ENCODE peak calls at places on chromosomes 12 and 14, in seven cellular contexts. One of them, this sample, is unnamed.
A peak's percentile ranks its signal among the peaks of the same experiment; 100 is the strongest.

GRCh38 chr14:69475194-69475818 is 9.2 kb upstream of the PLEKHD1 start:
- DNase-seq in small intestine: peak; percentile 16
- DNase-seq in psoas muscle: no peak
- DNase-seq in left lung: no peak
- DNase-seq in heart left ventricle: no peak
- DNase-seq in uterus: no peak
- DNase-seq in gastrocnemius medialis: no peak
- DNase-seq in this sample: no peak

GRCh38 chr12:65941388-65941787 is 117.1 kb downstream of the HMGA2 start:
- DNase-seq in uterus: no peak
- DNase-seq in gastrocnemius medialis: no peak
- DNase-seq in psoas muscle: no peak
- DNase-seq in heart left ventricle: no peak
- DNase-seq in left lung: no peak
- DNase-seq in small intestine: no peak
- DNase-seq in this sample: no peak

GRCh38 chr12:885701-886100 is 63.8 kb downstream of the RAD52 start:
- DNase-seq in psoas muscle: no peak
- DNase-seq in small intestine: no peak
- DNase-seq in uterus: no peak
- DNase-seq in heart left ventricle: no peak
- DNase-seq in gastrocnemius medialis: no peak
- DNase-seq in left lung: no peak
- DNase-seq in this sample: no peak

GRCh38 chr14:67276131-67276530 is 34.9 kb downstream of the PALS1 start:
- DNase-seq in heart left ventricle: no peak
- DNase-seq in gastrocnemius medialis: no peak
- DNase-seq in psoas muscle: no peak
- DNase-seq in left lung: no peak
- DNase-seq in small intestine: no peak
- DNase-seq in uterus: no peak
- DNase-seq in this sample: no peak

GRCh38 chr14:61527325-61528100 is 167.8 kb upstream of the HIF1A start:
- DNase-seq in psoas muscle: no peak
- DNase-seq in left lung: no peak
- DNase-seq in heart left ventricle: no peak
- DNase-seq in small intestine: no peak
- DNase-seq in uterus: no peak
- DNase-seq in gastrocnemius medialis: no peak
- DNase-seq in this sample: peak; percentile 67

GRCh38 chr12:126915309-126915708 is 1351.7 kb upstream of the TMEM132C start:
- DNase-seq in small intestine: no peak
- DNase-seq in uterus: no peak
- DNase-seq in gastrocnemius medialis: no peak
- DNase-seq in heart left ventricle: no peak
- DNase-seq in psoas muscle: no peak
- DNase-seq in left lung: no peak
- DNase-seq in this sample: no peak

GRCh38 chr12:128652136-128652751 is 171.5 kb downstream of the SLC15A4 start:
- DNase-seq in psoas muscle: no peak
- DNase-seq in left lung: no peak
- DNase-seq in small intestine: no peak
- DNase-seq in heart left ventricle: no peak
- DNase-seq in gastrocnemius medialis: no peak
- DNase-seq in uterus: no peak
- DNase-seq in this sample: no peak

GRCh38 chr12:58703911-58704310 is 216.4 kb downstream of the LRIG3 start:
- DNase-seq in left lung: no peak
- DNase-seq in psoas muscle: no peak
- DNase-seq in uterus: no peak
- DNase-seq in gastrocnemius medialis: no peak
- DNase-seq in heart left ventricle: no peak
- DNase-seq in small intestine: no peak
- DNase-seq in this sample: no peak

GRCh38 chr12:107288414-107289125 is 195.2 kb upstream of the CRY1 start:
- DNase-seq in left lung: no peak
- DNase-seq in small intestine: no peak
- DNase-seq in psoas muscle: no peak
- DNase-seq in heart left ventricle: no peak
- DNase-seq in gastrocnemius medialis: no peak
- DNase-seq in uterus: no peak
- DNase-seq in this sample: no peak

GRCh38 chr12:79021021-79021420 is 156.4 kb downstream of the SYT1 start:
- DNase-seq in uterus: no peak
- DNase-seq in left lung: no peak
- DNase-seq in gastrocnemius medialis: no peak
- DNase-seq in small intestine: no peak
- DNase-seq in heart left ventricle: no peak
- DNase-seq in psoas muscle: no peak
- DNase-seq in this sample: no peak

GRCh38 chr12:109331546-109331945 is 16.2 kb upstream of the MYO1H start:
- DNase-seq in heart left ventricle: no peak
- DNase-seq in gastrocnemius medialis: no peak
- DNase-seq in psoas muscle: no peak
- DNase-seq in uterus: no peak
- DNase-seq in small intestine: no peak
- DNase-seq in left lung: no peak
- DNase-seq in this sample: no peak

GRCh38 chr12:56158926-56159461 is 835 bp downstream of the MYL6 start:
- DNase-seq in uterus: peak; percentile 88
- DNase-seq in psoas muscle: peak; percentile 78
- DNase-seq in small intestine: peak; percentile 88
- DNase-seq in left lung: peak; percentile 91
- DNase-seq in gastrocnemius medialis: peak; percentile 95
- DNase-seq in heart left ventricle: peak; percentile 87
- DNase-seq in this sample: peak; percentile 94

GRCh38 chr12:18655351-18655750 is 82.5 kb downstream of the PLCZ1 start:
- DNase-seq in left lung: no peak
- DNase-seq in psoas muscle: no peak
- DNase-seq in gastrocnemius medialis: no peak
- DNase-seq in heart left ventricle: no peak
- DNase-seq in uterus: no peak
- DNase-seq in small intestine: no peak
- DNase-seq in this sample: no peak

GRCh38 chr12:13074396-13075113 is 28.9 kb downstream of the GSG1 start:
- DNase-seq in psoas muscle: no peak
- DNase-seq in small intestine: no peak
- DNase-seq in gastrocnemius medialis: no peak
- DNase-seq in uterus: no peak
- DNase-seq in heart left ventricle: no peak
- DNase-seq in left lung: no peak
- DNase-seq in this sample: no peak

GRCh38 chr14:77638738-77639137 is 22.3 kb upstream of the SPTLC2 start:
- DNase-seq in small intestine: peak; percentile 75
- DNase-seq in psoas muscle: no peak
- DNase-seq in heart left ventricle: no peak
- DNase-seq in left lung: no peak
- DNase-seq in uterus: no peak
- DNase-seq in gastrocnemius medialis: no peak
- DNase-seq in this sample: no peak

GRCh38 chr12:111359231-111359913 is 9.5 kb downstream of the PHETA1 start:
- DNase-seq in small intestine: peak; percentile 10
- DNase-seq in heart left ventricle: no peak
- DNase-seq in left lung: no peak
- DNase-seq in gastrocnemius medialis: no peak
- DNase-seq in psoas muscle: no peak
- DNase-seq in uterus: no peak
- DNase-seq in this sample: no peak

GRCh38 chr14:90545966-90546751 is 149.3 kb downstream of the CALM1 start:
- DNase-seq in gastrocnemius medialis: peak; percentile 76
- DNase-seq in psoas muscle: peak; percentile 44
- DNase-seq in small intestine: peak; percentile 7
- DNase-seq in uterus: no peak
- DNase-seq in left lung: no peak
- DNase-seq in heart left ventricle: peak; percentile 66
- DNase-seq in this sample: peak; percentile 41

GRCh38 chr12:3213768-3214167 is 136.6 kb downstream of the TSPAN9 start:
- DNase-seq in psoas muscle: no peak
- DNase-seq in heart left ventricle: no peak
- DNase-seq in gastrocnemius medialis: no peak
- DNase-seq in uterus: no peak
- DNase-seq in small intestine: no peak
- DNase-seq in left lung: no peak
- DNase-seq in this sample: no peak

GRCh38 chr14:93788557-93789365 is 476 bp upstream of the PRIMA1 start:
- DNase-seq in heart left ventricle: no peak
- DNase-seq in left lung: no peak
- DNase-seq in small intestine: no peak
- DNase-seq in psoas muscle: peak; percentile 49
- DNase-seq in uterus: peak; percentile 74
- DNase-seq in gastrocnemius medialis: no peak
- DNase-seq in this sample: no peak

GRCh38 chr12:66144796-66145754 is 14.5 kb upstream of the LLPH start:
- DNase-seq in uterus: peak; percentile 52
- DNase-seq in heart left ventricle: no peak
- DNase-seq in left lung: no peak
- DNase-seq in small intestine: peak; percentile 41
- DNase-seq in gastrocnemius medialis: peak; percentile 24
- DNase-seq in psoas muscle: no peak
- DNase-seq in this sample: no peak

DNA sequence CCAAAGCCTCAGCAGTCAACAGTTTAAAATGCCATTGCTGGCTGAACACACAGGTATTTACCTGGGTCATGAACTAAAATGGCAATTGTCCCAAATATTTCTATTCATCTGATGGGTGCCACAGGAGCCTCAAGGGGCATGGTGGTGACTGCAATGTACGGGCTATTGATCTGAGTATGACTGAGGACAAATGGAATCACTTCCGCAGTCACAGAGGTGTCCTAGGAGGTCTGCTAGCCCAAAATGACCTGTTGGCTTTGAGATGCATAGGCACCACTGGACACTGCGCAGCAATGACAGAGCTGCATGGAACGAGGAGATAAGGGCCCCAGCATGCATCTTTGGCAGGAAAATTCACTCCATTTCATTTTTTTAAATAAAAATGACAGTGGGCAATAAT is 474.1 kb upstream of the SOX5 start:
- DNase-seq in gastrocnemius medialis: no peak
- DNase-seq in uterus: no peak
- DNase-seq in heart left ventricle: no peak
- DNase-seq in small intestine: no peak
- DNase-seq in left lung: no peak
- DNase-seq in psoas muscle: no peak
- DNase-seq in this sample: no peak
- H3K27me3 ChIP-seq in gastrocnemius medialis: no peaks in the 10 kb centered on the region
- H3K27me3 ChIP-seq in uterus: no peaks in the 10 kb centered on the region
- H3K27me3 ChIP-seq in heart left ventricle: no peaks in the 10 kb centered on the region
- H3K27me3 ChIP-seq in small intestine: no peaks in the 10 kb centered on the region
- H3K27me3 ChIP-seq in left lung: no peaks in the 10 kb centered on the region
- H3K27me3 ChIP-seq in psoas muscle: no peaks in the 10 kb centered on the region
- H3K27me3 ChIP-seq in this sample: no peaks in the 10 kb centered on the region

DNA sequence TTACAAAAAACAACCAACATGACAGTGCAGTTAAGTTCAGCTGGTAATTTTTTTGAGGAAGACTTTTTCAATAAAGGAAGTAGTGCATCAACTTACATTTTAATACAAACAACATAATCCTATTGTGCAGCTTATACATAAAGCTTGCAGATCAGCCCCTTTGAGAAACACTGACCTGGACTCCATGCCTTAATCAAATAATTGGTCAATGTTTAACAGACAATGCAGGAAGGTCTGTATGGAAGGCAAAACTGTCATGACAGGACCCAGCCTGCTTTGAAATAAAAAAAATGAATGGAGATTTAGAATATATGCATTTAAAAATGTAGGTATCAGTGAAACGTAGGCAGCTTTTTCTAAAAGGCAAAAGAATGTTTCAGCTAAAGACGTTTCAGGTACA is 321.7 kb upstream of the RPL10L start:
- DNase-seq in uterus: no peak
- DNase-seq in heart left ventricle: no peak
- DNase-seq in left lung: no peak
- DNase-seq in gastrocnemius medialis: no peak
- DNase-seq in small intestine: no peak
- DNase-seq in psoas muscle: no peak
- DNase-seq in this sample: no peak
- H3K9me3 ChIP-seq in uterus: no peaks in the 10 kb centered on the region
- H3K9me3 ChIP-seq in heart left ventricle: no peaks in the 10 kb centered on the region
- H3K9me3 ChIP-seq in left lung: peaks cover 5% of the 10 kb centered on the region
- H3K9me3 ChIP-seq in gastrocnemius medialis: no peaks in the 10 kb centered on the region
- H3K9me3 ChIP-seq in small intestine: no peaks in the 10 kb centered on the region
- H3K9me3 ChIP-seq in psoas muscle: no peaks in the 10 kb centered on the region
- H3K9me3 ChIP-seq in this sample: no peaks in the 10 kb centered on the region

DNA sequence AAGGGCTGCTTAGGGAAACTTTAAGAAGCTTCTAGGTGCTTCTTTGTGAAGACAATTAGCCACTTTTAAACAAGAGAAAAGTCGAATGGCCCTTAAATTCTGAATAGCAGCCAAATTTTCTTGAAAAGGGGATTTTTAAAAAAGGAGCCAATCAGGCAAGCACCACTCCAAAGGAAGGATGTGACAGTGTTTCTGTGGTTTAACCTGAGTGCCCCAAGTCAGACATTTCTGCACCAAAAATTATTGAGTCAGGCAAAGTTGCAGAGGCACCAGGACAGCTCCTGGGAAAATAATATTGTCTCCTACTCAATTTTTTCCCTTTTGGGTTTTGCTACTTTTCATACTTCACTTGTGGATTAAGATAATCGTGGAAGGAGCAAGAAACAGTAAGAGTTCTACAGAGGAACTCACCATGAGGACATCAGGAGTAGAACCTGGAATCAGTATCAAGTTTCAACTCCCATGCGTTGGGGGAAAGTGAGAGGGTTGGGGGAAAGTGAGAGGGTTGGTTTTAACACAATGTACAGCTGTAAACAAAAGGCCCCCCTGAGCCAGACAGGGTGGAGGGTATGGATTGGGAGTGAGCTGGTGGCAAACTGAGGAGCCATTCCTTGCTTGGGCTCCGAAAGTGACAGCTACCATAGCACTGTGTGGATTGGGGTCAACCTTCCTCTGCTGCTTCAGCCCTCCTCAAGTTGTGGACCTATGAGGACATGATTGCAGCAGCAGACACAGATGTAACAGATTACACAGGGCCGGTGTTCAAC is 90.8 kb downstream of the SLC38A1 start:
- DNase-seq in psoas muscle: no peak
- DNase-seq in left lung: no peak
- DNase-seq in gastrocnemius medialis: no peak
- DNase-seq in heart left ventricle: no peak
- DNase-seq in uterus: no peak
- DNase-seq in small intestine: no peak
- DNase-seq in this sample: no peak
- H3K27me3 ChIP-seq in psoas muscle: no peaks in the 10 kb centered on the region
- H3K27me3 ChIP-seq in left lung: no peaks in the 10 kb centered on the region
- H3K27me3 ChIP-seq in gastrocnemius medialis: no peaks in the 10 kb centered on the region
- H3K27me3 ChIP-seq in heart left ventricle: no peaks in the 10 kb centered on the region
- H3K27me3 ChIP-seq in uterus: no peaks in the 10 kb centered on the region
- H3K27me3 ChIP-seq in small intestine: no peaks in the 10 kb centered on the region
- H3K27me3 ChIP-seq in this sample: no peaks in the 10 kb centered on the region

GRCh38 chr12:88703790-88704189 is 123.5 kb upstream of the KITLG start:
- DNase-seq in gastrocnemius medialis: no peak
- DNase-seq in small intestine: no peak
- DNase-seq in psoas muscle: no peak
- DNase-seq in left lung: no peak
- DNase-seq in heart left ventricle: no peak
- DNase-seq in uterus: no peak
- DNase-seq in this sample: no peak

GRCh38 chr12:88707800-88708199 is 127.5 kb upstream of the KITLG start:
- DNase-seq in small intestine: no peak
- DNase-seq in uterus: no peak
- DNase-seq in left lung: no peak
- DNase-seq in heart left ventricle: no peak
- DNase-seq in gastrocnemius medialis: no peak
- DNase-seq in psoas muscle: no peak
- DNase-seq in this sample: no peak

GRCh38 chr12:88706286-88706685 is 126.0 kb upstream of the KITLG start:
- DNase-seq in uterus: no peak
- DNase-seq in small intestine: no peak
- DNase-seq in psoas muscle: no peak
- DNase-seq in heart left ventricle: no peak
- DNase-seq in left lung: no peak
- DNase-seq in gastrocnemius medialis: no peak
- DNase-seq in this sample: no peak
- H3K9me3 ChIP-seq in uterus: peaks cover 7% of the 10 kb centered on the region
- H3K9me3 ChIP-seq in small intestine: no peaks in the 10 kb centered on the region
- H3K9me3 ChIP-seq in psoas muscle: peaks cover 20% of the 10 kb centered on the region
- H3K9me3 ChIP-seq in heart left ventricle: peaks cover 4% of the 10 kb centered on the region
- H3K9me3 ChIP-seq in left lung: peaks cover 15% of the 10 kb centered on the region
- H3K9me3 ChIP-seq in gastrocnemius medialis: no peaks in the 10 kb centered on the region
- H3K9me3 ChIP-seq in this sample: no peaks in the 10 kb centered on the region